ENCODE peak calls at places on chromosome 3, in four cellular contexts. I is foreskin melanocyte, F is HEK293T, A is astrocyte of the cerebellum. X is an unnamed sample.

GRCh38 chr3:43999920-44000319 is 241.8 kb upstream of the TOPAZ1 start:
- DNase-seq in I (no peak), F (no peak), A (no peak), X (no peak)

GRCh38 chr3:110180733-110181132 is 843.4 kb upstream of the DPPA4 start:
- DNase-seq in I (no peak), F (no peak), A (peak; percentile 70), X (no peak)

GRCh38 chr3:180617049-180617448 is 15.1 kb downstream of the TTC14 start:
- DNase-seq in I (no peak), F (no peak), A (no peak), X (no peak)

GRCh38 chr3:104908761-104909160 is 457.9 kb upstream of the ALCAM start:
- DNase-seq in I (no peak), F (no peak), A (no peak), X (no peak)

GRCh38 chr3:198079771-198080520 is 119.9 kb downstream of the LMLN start:
- DNase-seq in I (no peak), F (peak; percentile 12), A (no peak), X (no peak)

GRCh38 chr3:29594261-29594660 is 313.4 kb downstream of the RBMS3 start:
- DNase-seq in I (no peak), F (no peak), A (no peak), X (no peak)

GRCh38 chr3:14461748-14462324 is 59.4 kb downstream of the SLC6A6 start:
- DNase-seq in I (no peak), F (peak; percentile 41), A (peak; percentile 40), X (no peak)

GRCh38 chr3:157175678-157176077 is 15.7 kb upstream of the CCNL1 start:
- DNase-seq in I (no peak), F (peak; percentile 29), A (no peak), X (no peak)